ENCODE peak calls at places on chromosomes 1 and 21, in ten cellular contexts. H is EH; A is activated naive CD8-positive, alpha-beta T cell treated with anti-CD3 and anti-CD28 coated beads, Interleukin-2, amount 50 U/mL, for 24 hours; G is fibroblast of the conjunctiva; D is caudate nucleus; U is dermis blood vessel endothelial cell; Z is NCI-H748 treated with DMSO at 0.1 percent for 48 hours; C is HFF-Myc; K is M059J; L is GDM1. Q is an unnamed sample.

GRCh38 chr1:201546093-201546492 is 7.2 kb downstream of the NAV1 start:
- DNase-seq in H (no peak), A (no peak), G (no peak), D (no peak), U (peak; percentile 57), Z (no peak), C (no peak), K (no peak), L (peak; percentile 12), Q (no peak)

GRCh38 chr1:22053861-22054770 is 1.6 kb downstream of the CDC42 start:
- DNase-seq in H (no peak), A (no peak), G (no peak), D (no peak), U (no peak), Z (peak; percentile 1), C (no peak), K (no peak), L (no peak), Q (no peak)

GRCh38 chr1:208132287-208132882 is 111.8 kb downstream of the PLXNA2 start:
- DNase-seq in H (peak; percentile 78), A (peak; percentile 77), G (peak; percentile 47), D (no peak), U (peak; percentile 86), Z (peak; percentile 49), C (peak; percentile 31), K (peak; percentile 80), L (peak; percentile 54), Q (peak; percentile 80)

GRCh38 chr21:29082416-29082815 is 9.0 kb upstream of the CCT8 start:
- DNase-seq in H (no peak), A (no peak), G (no peak), D (no peak), U (no peak), Z (no peak), C (no peak), K (no peak), L (no peak), Q (no peak)

GRCh38 chr1:217048104-217048707 is 325.0 kb upstream of the ESRRG start:
- DNase-seq in H (peak; percentile 3), A (no peak), G (no peak), D (no peak), U (no peak), Z (no peak), C (no peak), K (no peak), L (no peak), Q (peak; percentile 25)

GRCh38 chr1:154856049-154856448 is 14.0 kb downstream of the KCNN3 start:
- DNase-seq in H (no peak), A (no peak), G (no peak), D (no peak), U (no peak), Z (no peak), C (no peak), K (no peak), L (no peak), Q (no peak)

GRCh38 chr1:42259739-42260064 is 75.3 kb downstream of the FOXJ3 start:
- DNase-seq in H (peak; percentile 29), A (no peak), G (no peak), D (no peak), U (no peak), Z (no peak), C (no peak), K (peak; percentile 31), L (no peak), Q (no peak)

GRCh38 chr1:119275145-119275929 is 93.2 kb upstream of the HAO2 start:
- DNase-seq in H (peak; percentile 70), A (peak; percentile 45), G (peak; percentile 72), D (no peak), U (peak; percentile 85), Z (peak; percentile 52), C (peak; percentile 80), K (peak; percentile 66), L (peak; percentile 13), Q (peak; percentile 61)

GRCh38 chr21:42233067-42233981 is 14.4 kb downstream of the ABCG1 start:
- DNase-seq in H (no peak), A (peak; percentile 79), G (no peak), D (no peak), U (peak; percentile 93), Z (no peak), C (no peak), K (peak; percentile 10), L (no peak), Q (peak; percentile 85)

GRCh38 chr1:22895357-22895756 is 77.3 kb downstream of the LACTBL1 start:
- DNase-seq in H (no peak), A (no peak), G (no peak), D (no peak), U (no peak), Z (no peak), C (no peak), K (no peak), L (no peak), Q (no peak)

GRCh38 chr1:235206533-235207201 is 45.6 kb upstream of the RBM34 start:
- DNase-seq in H (peak; percentile 19), A (no peak), G (no peak), D (no peak), U (no peak), Z (no peak), C (no peak), K (peak; percentile 62), L (no peak), Q (no peak)

GRCh38 chr1:156920233-156921052 is at the start of gene LRRC71:
- DNase-seq in H (peak; percentile 80), A (peak; percentile 84), G (peak; percentile 57), D (no peak), U (peak; percentile 88), Z (no peak), C (no peak), K (peak; percentile 45), L (peak; percentile 65), Q (peak; percentile 90)

GRCh38 chr1:44643721-44644330 is 30.5 kb downstream of the TMEM53 start:
- DNase-seq in H (no peak), A (no peak), G (no peak), D (no peak), U (no peak), Z (peak; percentile 33), C (no peak), K (no peak), L (no peak), Q (no peak)

GRCh38 chr1:21318714-21319159 is 28.5 kb upstream of the ECE1 start:
- DNase-seq in H (peak; percentile 53), A (no peak), G (no peak), D (no peak), U (no peak), Z (no peak), C (no peak), K (no peak), L (no peak), Q (no peak)

GRCh38 chr1:48017716-48018115 is 20.5 kb upstream of the TRABD2B start:
- DNase-seq in H (peak; percentile 11), A (no peak), G (no peak), D (no peak), U (no peak), Z (no peak), C (no peak), K (no peak), L (no peak), Q (no peak)

GRCh38 chr1:68051475-68051874 is 1.0 kb upstream of the DIRAS3 start:
- DNase-seq in H (peak; percentile 58), A (no peak), G (peak; percentile 48), D (no peak), U (peak; percentile 78), Z (no peak), C (peak; percentile 26), K (peak; percentile 65), L (no peak), Q (no peak)

GRCh38 chr1:50048791-50049190 is 25.0 kb upstream of the AGBL4 start:
- DNase-seq in H (no peak), A (no peak), G (no peak), D (no peak), U (no peak), Z (no peak), C (no peak), K (no peak), L (no peak), Q (no peak)

GRCh38 chr1:220732137-220732536 is 16.0 kb upstream of the MTARC2 start:
- DNase-seq in H (peak; percentile 27), A (no peak), G (no peak), D (no peak), U (peak; percentile 65), Z (no peak), C (no peak), K (peak; percentile 18), L (no peak), Q (no peak)

GRCh38 chr1:196393742-196394141 is 214.5 kb downstream of the KCNT2 start:
- DNase-seq in H (peak; percentile 72), A (no peak), G (peak; percentile 41), D (no peak), U (peak; percentile 44), Z (no peak), C (no peak), K (peak; percentile 76), L (no peak), Q (no peak)

GRCh38 chr1:27522860-27523665 is 33.1 kb upstream of the WASF2 start:
- DNase-seq in H (peak; percentile 42), A (peak; percentile 68), G (no peak), D (no peak), U (peak; percentile 41), Z (no peak), C (no peak), K (no peak), L (peak; percentile 25), Q (peak; percentile 75)

GRCh38 chr1:36594041-36594440 is 111.3 kb upstream of the CSF3R start:
- DNase-seq in H (no peak), A (no peak), G (no peak), D (no peak), U (no peak), Z (peak; percentile 2), C (no peak), K (no peak), L (no peak), Q (no peak)

GRCh38 chr1:210233216-210233494 is 559 bp downstream of the SERTAD4 start:
- DNase-seq in H (peak; percentile 15), A (no peak), G (no peak), D (no peak), U (peak; percentile 53), Z (no peak), C (no peak), K (peak; percentile 42), L (no peak), Q (peak; percentile 33)

GRCh38 chr1:103106426-103107321 is 1.6 kb downstream of the COL11A1 start:
- DNase-seq in H (peak; percentile 80), A (no peak), G (peak; percentile 41), D (peak; percentile 24), U (peak; percentile 43), Z (no peak), C (no peak), K (peak; percentile 35), L (no peak), Q (no peak)

GRCh38 chr1:241926141-241926540 is 31.4 kb upstream of the BECN2 start:
- DNase-seq in H (no peak), A (no peak), G (no peak), D (no peak), U (peak; percentile 43), Z (no peak), C (no peak), K (no peak), L (peak; percentile 5), Q (no peak)

GRCh38 chr1:115320368-115320767 is 17.7 kb downstream of the NGF start:
- DNase-seq in H (no peak), A (no peak), G (no peak), D (no peak), U (no peak), Z (no peak), C (no peak), K (peak; percentile 57), L (no peak), Q (no peak)

GRCh38 chr1:38207275-38207674 is 160.7 kb upstream of the POU3F1 start:
- DNase-seq in H (no peak), A (no peak), G (no peak), D (no peak), U (no peak), Z (no peak), C (no peak), K (no peak), L (no peak), Q (no peak)